ENCODE peak calls at places on chromosomes 16 and 17, in four cellular contexts. One of them, this sample, is unnamed.

GRCh38 chr17:1532836-1533602 is 16.6 kb upstream of the INPP5K start:
- DNase-seq in foreskin fibroblast: peak; percentile 28
- DNase-seq in GM12878: no peak
- DNase-seq in PC-3: peak; percentile 3
- DNase-seq in this sample: peak; percentile 30

GRCh38 chr16:31420037-31420436 is 8.1 kb downstream of the COX6A2 start:
- DNase-seq in foreskin fibroblast: no peak
- DNase-seq in PC-3: no peak
- DNase-seq in GM12878: no peak
- DNase-seq in this sample: no peak

GRCh38 chr16:23145608-23146007 is 3.6 kb downstream of the USP31 start:
- DNase-seq in PC-3: peak; percentile 77
- DNase-seq in GM12878: no peak
- DNase-seq in foreskin fibroblast: peak; percentile 65
- DNase-seq in this sample: peak; percentile 94

GRCh38 chr17:41060052-41060604 is at the start of gene KRTAP2-3:
- DNase-seq in GM12878: no peak
- DNase-seq in PC-3: peak; percentile 86
- DNase-seq in foreskin fibroblast: peak; percentile 94
- DNase-seq in this sample: peak; percentile 97

GRCh38 chr16:50781043-50781442 is 39.2 kb downstream of the CYLD start:
- DNase-seq in GM12878: no peak
- DNase-seq in PC-3: peak; percentile 15
- DNase-seq in foreskin fibroblast: no peak
- DNase-seq in this sample: peak; percentile 27

GRCh38 chr17:35807371-35808144 is 1.7 kb upstream of the TAF15 start:
- DNase-seq in foreskin fibroblast: peak; percentile 74
- DNase-seq in GM12878: no peak
- DNase-seq in PC-3: peak; percentile 45
- DNase-seq in this sample: no peak

GRCh38 chr17:4006745-4007211 is 42.5 kb upstream of the ATP2A3 start:
- DNase-seq in GM12878: no peak
- DNase-seq in foreskin fibroblast: no peak
- DNase-seq in PC-3: no peak
- DNase-seq in this sample: no peak

GRCh38 chr16:70800306-70800705 is 652 bp downstream of the VAC14 start:
- DNase-seq in GM12878: no peak
- DNase-seq in foreskin fibroblast: no peak
- DNase-seq in PC-3: no peak
- DNase-seq in this sample: no peak

GRCh38 chr16:47463771-47464624 is 2.9 kb downstream of the PHKB start:
- DNase-seq in GM12878: no peak
- DNase-seq in PC-3: no peak
- DNase-seq in foreskin fibroblast: peak; percentile 3
- DNase-seq in this sample: no peak

GRCh38 chr16:9141813-9142212 is 50.4 kb downstream of the HAPSTR1 start:
- DNase-seq in PC-3: no peak
- DNase-seq in foreskin fibroblast: no peak
- DNase-seq in GM12878: no peak
- DNase-seq in this sample: no peak

GRCh38 chr17:79084291-79085153 is 9.9 kb downstream of the ENGASE start:
- DNase-seq in foreskin fibroblast: no peak
- DNase-seq in PC-3: no peak
- DNase-seq in GM12878: no peak
- DNase-seq in this sample: no peak

GRCh38 chr17:75828051-75828400 is 16.2 kb downstream of the UNC13D start:
- DNase-seq in PC-3: no peak
- DNase-seq in foreskin fibroblast: no peak
- DNase-seq in GM12878: no peak
- DNase-seq in this sample: no peak

GRCh38 chr17:31413871-31414589 is 22.6 kb downstream of the RAB11FIP4 start:
- DNase-seq in foreskin fibroblast: peak; percentile 81
- DNase-seq in GM12878: no peak
- DNase-seq in PC-3: peak; percentile 4
- DNase-seq in this sample: peak; percentile 81

GRCh38 chr16:13402601-13403000 is 501.2 kb downstream of the SHISA9 start:
- DNase-seq in foreskin fibroblast: no peak
- DNase-seq in PC-3: no peak
- DNase-seq in GM12878: no peak
- DNase-seq in this sample: no peak

GRCh38 chr16:19499006-19499405 is 22.9 kb downstream of the GDE1 start:
- DNase-seq in GM12878: no peak
- DNase-seq in PC-3: peak; percentile 34
- DNase-seq in foreskin fibroblast: no peak
- DNase-seq in this sample: peak; percentile 58

GRCh38 chr16:19505600-19506303 is 16.1 kb downstream of the GDE1 start:
- DNase-seq in GM12878: no peak
- DNase-seq in foreskin fibroblast: peak; percentile 70
- DNase-seq in PC-3: peak; percentile 82
- DNase-seq in this sample: no peak

GRCh38 chr16:19499481-19499880 is 22.4 kb downstream of the GDE1 start:
- DNase-seq in foreskin fibroblast: no peak
- DNase-seq in GM12878: no peak
- DNase-seq in PC-3: no peak
- DNase-seq in this sample: peak; percentile 78

GRCh38 chr16:19503461-19504075 is 18.3 kb downstream of the GDE1 start:
- DNase-seq in PC-3: no peak
- DNase-seq in foreskin fibroblast: no peak
- DNase-seq in GM12878: no peak
- DNase-seq in this sample: no peak

DNA sequence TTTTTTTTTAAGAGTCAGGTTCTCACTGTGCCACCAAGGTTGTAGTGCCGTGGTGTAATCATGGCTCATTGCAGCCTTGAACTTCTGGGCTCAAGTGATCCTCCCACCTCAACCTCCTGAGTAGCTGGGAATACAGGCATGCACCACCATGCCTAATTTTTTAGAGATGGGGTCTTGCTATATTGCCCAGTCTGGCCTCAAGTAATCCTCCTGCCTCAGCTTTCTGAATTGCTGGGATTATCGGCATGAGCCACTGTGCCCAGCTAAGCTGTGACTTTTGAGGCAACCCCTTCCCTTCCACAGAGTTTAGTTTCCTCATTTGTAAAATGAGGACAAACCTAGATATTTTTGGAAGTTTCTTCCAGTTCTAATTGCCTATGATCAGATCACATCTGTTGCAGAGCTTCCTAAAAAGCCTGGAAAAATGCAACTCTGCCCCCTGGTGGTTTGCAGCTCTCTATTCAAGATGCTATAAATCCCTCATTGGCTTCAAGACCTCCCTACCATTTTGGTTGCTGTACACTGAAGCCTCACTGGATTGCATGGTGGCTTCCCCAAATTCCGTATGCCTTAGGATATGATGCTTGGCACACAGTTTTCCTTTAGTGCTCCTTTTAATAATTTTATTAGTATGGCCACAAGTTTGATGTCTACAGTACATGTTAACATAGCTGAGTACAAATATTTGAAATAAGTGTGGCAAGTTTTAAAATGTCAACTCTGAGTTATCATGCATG is 19.3 kb downstream of the GDE1 start:
- DNase-seq in GM12878: no peak
- DNase-seq in PC-3: peak; percentile 74
- DNase-seq in foreskin fibroblast: peak; percentile 87
- DNase-seq in this sample: peak; percentile 79
- TF ChIP-seq CTCF in GM12878: peak; percentile 65
- TF ChIP-seq CTCF in PC-3: peak; percentile 79
- TF ChIP-seq CTCF in foreskin fibroblast: peak; percentile 76
- TF ChIP-seq CTCF in this sample: peak; percentile 75

DNA sequence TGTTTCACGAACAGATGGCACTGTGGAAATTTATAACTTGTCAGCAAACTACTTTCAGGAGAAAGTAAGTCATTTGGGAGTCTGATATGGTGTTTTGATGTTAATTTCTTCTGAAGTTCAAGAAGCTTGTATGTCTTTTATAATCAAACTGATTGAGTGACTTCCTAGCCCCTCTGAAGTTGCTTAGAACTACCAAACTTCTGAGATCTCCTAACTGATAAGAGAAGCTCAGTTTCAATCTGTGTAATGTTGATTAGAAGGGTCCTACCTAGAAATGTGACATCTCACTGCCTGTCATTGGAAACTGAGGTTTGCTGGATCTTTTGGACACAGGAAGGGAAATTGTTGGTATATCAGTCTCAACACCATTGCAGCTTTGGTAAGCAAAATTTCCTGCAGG is 1.1 kb downstream of the UTP4 start:
- DNase-seq in PC-3: no peak
- DNase-seq in GM12878: no peak
- DNase-seq in foreskin fibroblast: no peak
- DNase-seq in this sample: no peak
- H3K4me3 ChIP-seq in PC-3: peak overlapping the region; percentile 97
- H3K4me3 ChIP-seq in GM12878: peak overlapping the region; percentile 95
- H3K4me3 ChIP-seq in foreskin fibroblast: peak overlapping the region; percentile 72
- H3K4me3 ChIP-seq in this sample: peak overlapping the region; percentile 86

DNA sequence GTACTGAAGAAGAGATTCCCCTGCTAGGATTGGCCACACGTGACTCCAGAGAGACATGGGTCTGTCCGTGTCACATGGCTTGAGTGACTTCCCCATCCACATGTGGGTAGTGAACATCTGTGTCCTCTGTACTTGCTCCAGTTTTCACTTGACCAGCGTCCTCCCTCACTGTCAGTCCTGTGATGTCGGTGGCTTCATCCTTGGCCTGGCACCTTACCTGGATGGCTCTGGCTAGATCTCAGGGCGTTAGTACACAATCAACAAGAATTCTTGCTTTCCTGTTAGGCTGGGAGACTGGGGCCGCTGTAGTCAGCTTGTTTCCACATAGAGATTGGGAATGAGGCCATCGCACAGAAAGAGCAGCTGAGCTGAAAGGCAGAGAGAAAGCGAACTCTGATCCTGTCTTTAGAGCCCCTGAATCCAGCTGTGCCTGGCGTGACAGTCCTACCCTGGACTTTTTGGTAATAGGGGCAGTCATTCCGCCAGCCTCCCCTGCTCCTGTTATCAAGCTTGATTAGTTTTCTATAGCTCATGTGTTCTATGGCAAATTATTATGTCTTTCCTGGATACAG is 227.3 kb downstream of the SNX29 start:
- DNase-seq in foreskin fibroblast: no peak
- DNase-seq in GM12878: no peak
- DNase-seq in PC-3: no peak
- DNase-seq in this sample: no peak
- TF ChIP-seq CTCF in foreskin fibroblast: no peak
- TF ChIP-seq CTCF in GM12878: no peak
- TF ChIP-seq CTCF in PC-3: no peak
- TF ChIP-seq CTCF in this sample: no peak

DNA sequence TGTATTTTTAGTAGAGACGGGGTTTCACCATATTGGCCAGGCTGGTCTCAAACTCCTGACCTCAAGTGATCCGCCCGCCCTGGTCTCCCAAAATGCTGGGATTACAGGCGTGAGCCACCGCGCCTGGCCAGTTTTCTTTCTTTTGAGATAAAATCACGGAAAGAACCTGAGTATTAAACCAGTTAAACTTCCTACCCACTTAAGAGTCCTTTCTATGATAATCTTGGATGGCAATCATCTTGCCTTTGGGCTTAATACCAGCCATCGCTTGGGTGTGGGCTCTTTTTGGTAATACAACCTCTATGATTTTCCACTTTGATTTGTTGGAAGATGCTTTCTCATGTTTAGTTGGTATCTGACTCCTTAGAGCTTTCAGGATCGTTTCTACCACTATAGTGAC is 24.0 kb downstream of the PITPNC1 start:
- DNase-seq in foreskin fibroblast: no peak
- DNase-seq in GM12878: no peak
- DNase-seq in PC-3: no peak
- DNase-seq in this sample: no peak
- H3K4me3 ChIP-seq in foreskin fibroblast: no peak overlapping the region
- H3K4me3 ChIP-seq in GM12878: no peak overlapping the region
- H3K4me3 ChIP-seq in PC-3: no peak overlapping the region
- H3K4me3 ChIP-seq in this sample: no peak overlapping the region

GRCh38 chr17:46935658-46936266 is 12.8 kb downstream of the GOSR2 start:
- DNase-seq in PC-3: no peak
- DNase-seq in GM12878: no peak
- DNase-seq in foreskin fibroblast: no peak
- DNase-seq in this sample: peak; percentile 77

GRCh38 chr17:46930083-46930482 is 7.1 kb downstream of the GOSR2 start:
- DNase-seq in foreskin fibroblast: no peak
- DNase-seq in GM12878: no peak
- DNase-seq in PC-3: no peak
- DNase-seq in this sample: no peak

GRCh38 chr17:46928472-46929261 is 5.7 kb downstream of the GOSR2 start:
- DNase-seq in foreskin fibroblast: no peak
- DNase-seq in GM12878: no peak
- DNase-seq in PC-3: no peak
- DNase-seq in this sample: no peak

GRCh38 chr17:46929413-46929812 is 6.5 kb downstream of the GOSR2 start:
- DNase-seq in foreskin fibroblast: peak; percentile 43
- DNase-seq in GM12878: no peak
- DNase-seq in PC-3: peak; percentile 68
- DNase-seq in this sample: peak; percentile 95

GRCh38 chr17:46931596-46931995 is 8.6 kb downstream of the GOSR2 start:
- DNase-seq in foreskin fibroblast: no peak
- DNase-seq in PC-3: no peak
- DNase-seq in GM12878: no peak
- DNase-seq in this sample: no peak
- TF ChIP-seq CTCF in foreskin fibroblast: no peak
- TF ChIP-seq CTCF in PC-3: no peak
- TF ChIP-seq CTCF in GM12878: no peak
- TF ChIP-seq CTCF in this sample: no peak

GRCh38 chr17:81309140-81309858 is 14.2 kb upstream of the SLC38A10 start:
- DNase-seq in foreskin fibroblast: peak; percentile 86
- DNase-seq in PC-3: peak; percentile 85
- DNase-seq in GM12878: no peak
- DNase-seq in this sample: peak; percentile 49

GRCh38 chr17:81306898-81307510 is 11.9 kb upstream of the SLC38A10 start:
- DNase-seq in GM12878: no peak
- DNase-seq in foreskin fibroblast: no peak
- DNase-seq in PC-3: no peak
- DNase-seq in this sample: no peak

GRCh38 chr17:81306491-81306890 is 11.4 kb upstream of the SLC38A10 start:
- DNase-seq in PC-3: no peak
- DNase-seq in GM12878: no peak
- DNase-seq in foreskin fibroblast: no peak
- DNase-seq in this sample: no peak

GRCh38 chr17:81307636-81308035 is 12.5 kb upstream of the SLC38A10 start:
- DNase-seq in PC-3: no peak
- DNase-seq in GM12878: no peak
- DNase-seq in foreskin fibroblast: no peak
- DNase-seq in this sample: no peak

GRCh38 chr17:81308161-81308560 is 13.1 kb upstream of the SLC38A10 start:
- DNase-seq in PC-3: no peak
- DNase-seq in GM12878: no peak
- DNase-seq in foreskin fibroblast: no peak
- DNase-seq in this sample: no peak
- H3K4me3 ChIP-seq in PC-3: no peak overlapping the region
- H3K4me3 ChIP-seq in GM12878: no peak overlapping the region
- H3K4me3 ChIP-seq in foreskin fibroblast: no peak overlapping the region
- H3K4me3 ChIP-seq in this sample: no peak overlapping the region

GRCh38 chr16:3363793-3364192 is 8.1 kb downstream of the OR2C1 start:
- DNase-seq in PC-3: no peak
- DNase-seq in foreskin fibroblast: no peak
- DNase-seq in GM12878: no peak
- DNase-seq in this sample: no peak
- TF ChIP-seq CTCF in PC-3: no peak
- TF ChIP-seq CTCF in foreskin fibroblast: no peak
- TF ChIP-seq CTCF in GM12878: no peak
- TF ChIP-seq CTCF in this sample: no peak

GRCh38 chr16:1708768-1709180 is 2.8 kb downstream of the MAPK8IP3 start:
- DNase-seq in PC-3: peak; percentile 81
- DNase-seq in foreskin fibroblast: peak; percentile 67
- DNase-seq in GM12878: no peak
- DNase-seq in this sample: peak; percentile 48
- H3K4me3 ChIP-seq in PC-3: peak overlapping the region; percentile 96
- H3K4me3 ChIP-seq in foreskin fibroblast: no peak overlapping the region
- H3K4me3 ChIP-seq in GM12878: no peak overlapping the region
- H3K4me3 ChIP-seq in this sample: no peak overlapping the region

This sample was measured in epithelial cell of esophagus.